ENCODE peak calls at places on chromosomes 5 and 9, in five cellular contexts. One of them, this sample, is unnamed.

GRCh38 chr9:3855601-3856328 is 330.0 kb upstream of the RFX3 start:
- DNase-seq in tibial artery: no peak
- DNase-seq in SJSA1: no peak
- DNase-seq in stimulated activated CD4-positive, alpha-beta T cell treated with anti-CD3 and anti-CD28 coated beads, Interleukin-2, amount 100 ng/mL, for 48 hours: no peak
- DNase-seq in neural progenitor cell: no peak
- DNase-seq in this sample: no peak

GRCh38 chr9:109507421-109507838 is 9.3 kb upstream of the PTPN3 start:
- DNase-seq in neural progenitor cell: no peak
- DNase-seq in tibial artery: peak
- DNase-seq in SJSA1: peak
- DNase-seq in stimulated activated CD4-positive, alpha-beta T cell treated with anti-CD3 and anti-CD28 coated beads, Interleukin-2, amount 100 ng/mL, for 48 hours: no peak
- DNase-seq in this sample: no peak

GRCh38 chr9:135085830-135086546 is 1.5 kb upstream of the OLFM1 start:
- DNase-seq in neural progenitor cell: peak
- DNase-seq in tibial artery: peak
- DNase-seq in SJSA1: peak
- DNase-seq in stimulated activated CD4-positive, alpha-beta T cell treated with anti-CD3 and anti-CD28 coated beads, Interleukin-2, amount 100 ng/mL, for 48 hours: peak
- DNase-seq in this sample: peak

GRCh38 chr9:96486351-96487029 is 36.5 kb downstream of the HABP4 start:
- DNase-seq in tibial artery: peak
- DNase-seq in neural progenitor cell: no peak
- DNase-seq in stimulated activated CD4-positive, alpha-beta T cell treated with anti-CD3 and anti-CD28 coated beads, Interleukin-2, amount 100 ng/mL, for 48 hours: no peak
- DNase-seq in SJSA1: no peak
- DNase-seq in this sample: no peak

GRCh38 chr5:159451197-159452052 is 121.1 kb upstream of the IL12B start:
- DNase-seq in stimulated activated CD4-positive, alpha-beta T cell treated with anti-CD3 and anti-CD28 coated beads, Interleukin-2, amount 100 ng/mL, for 48 hours: no peak
- DNase-seq in SJSA1: peak
- DNase-seq in tibial artery: peak
- DNase-seq in neural progenitor cell: no peak
- DNase-seq in this sample: no peak

GRCh38 chr5:40166757-40167156 is 513.0 kb upstream of the PTGER4 start:
- DNase-seq in neural progenitor cell: no peak
- DNase-seq in stimulated activated CD4-positive, alpha-beta T cell treated with anti-CD3 and anti-CD28 coated beads, Interleukin-2, amount 100 ng/mL, for 48 hours: no peak
- DNase-seq in tibial artery: no peak
- DNase-seq in SJSA1: no peak
- DNase-seq in this sample: no peak

GRCh38 chr9:110922145-110922544 is 116.1 kb downstream of the LPAR1 start:
- DNase-seq in neural progenitor cell: no peak
- DNase-seq in tibial artery: no peak
- DNase-seq in stimulated activated CD4-positive, alpha-beta T cell treated with anti-CD3 and anti-CD28 coated beads, Interleukin-2, amount 100 ng/mL, for 48 hours: no peak
- DNase-seq in SJSA1: no peak
- DNase-seq in this sample: no peak

GRCh38 chr9:108626743-108627142 is 229.0 kb downstream of the ACTL7B start:
- DNase-seq in stimulated activated CD4-positive, alpha-beta T cell treated with anti-CD3 and anti-CD28 coated beads, Interleukin-2, amount 100 ng/mL, for 48 hours: no peak
- DNase-seq in SJSA1: no peak
- DNase-seq in neural progenitor cell: no peak
- DNase-seq in tibial artery: no peak
- DNase-seq in this sample: no peak

GRCh38 chr5:123088031-123088805 is 823 bp upstream of the PRDM6 start:
- DNase-seq in neural progenitor cell: peak
- DNase-seq in stimulated activated CD4-positive, alpha-beta T cell treated with anti-CD3 and anti-CD28 coated beads, Interleukin-2, amount 100 ng/mL, for 48 hours: no peak
- DNase-seq in tibial artery: peak
- DNase-seq in SJSA1: no peak
- DNase-seq in this sample: peak

GRCh38 chr9:135574943-135575342 is 13.4 kb downstream of the PAEP start:
- DNase-seq in neural progenitor cell: no peak
- DNase-seq in stimulated activated CD4-positive, alpha-beta T cell treated with anti-CD3 and anti-CD28 coated beads, Interleukin-2, amount 100 ng/mL, for 48 hours: no peak
- DNase-seq in tibial artery: no peak
- DNase-seq in SJSA1: no peak
- DNase-seq in this sample: no peak

GRCh38 chr9:98867434-98868168 is 60.1 kb downstream of the GALNT12 start:
- DNase-seq in neural progenitor cell: no peak
- DNase-seq in SJSA1: no peak
- DNase-seq in stimulated activated CD4-positive, alpha-beta T cell treated with anti-CD3 and anti-CD28 coated beads, Interleukin-2, amount 100 ng/mL, for 48 hours: no peak
- DNase-seq in tibial artery: peak
- DNase-seq in this sample: no peak

GRCh38 chr9:12658531-12659209 is 34.5 kb upstream of the TYRP1 start:
- DNase-seq in neural progenitor cell: no peak
- DNase-seq in SJSA1: no peak
- DNase-seq in stimulated activated CD4-positive, alpha-beta T cell treated with anti-CD3 and anti-CD28 coated beads, Interleukin-2, amount 100 ng/mL, for 48 hours: no peak
- DNase-seq in tibial artery: no peak
- DNase-seq in this sample: no peak

GRCh38 chr5:138745268-138745667 is 8.0 kb upstream of the CTNNA1 start:
- DNase-seq in tibial artery: no peak
- DNase-seq in stimulated activated CD4-positive, alpha-beta T cell treated with anti-CD3 and anti-CD28 coated beads, Interleukin-2, amount 100 ng/mL, for 48 hours: no peak
- DNase-seq in neural progenitor cell: no peak
- DNase-seq in SJSA1: no peak
- DNase-seq in this sample: no peak

GRCh38 chr5:17305964-17306725 is 88.7 kb downstream of the BASP1 start:
- DNase-seq in stimulated activated CD4-positive, alpha-beta T cell treated with anti-CD3 and anti-CD28 coated beads, Interleukin-2, amount 100 ng/mL, for 48 hours: no peak
- DNase-seq in tibial artery: peak
- DNase-seq in neural progenitor cell: no peak
- DNase-seq in SJSA1: peak
- DNase-seq in this sample: no peak

GRCh38 chr5:172009536-172010270 is 3.3 kb upstream of the FBXW11 start:
- DNase-seq in stimulated activated CD4-positive, alpha-beta T cell treated with anti-CD3 and anti-CD28 coated beads, Interleukin-2, amount 100 ng/mL, for 48 hours: no peak
- DNase-seq in neural progenitor cell: no peak
- DNase-seq in SJSA1: no peak
- DNase-seq in tibial artery: no peak
- DNase-seq in this sample: no peak